ENCODE peak calls at places on chromosomes 5 and 9, in five cellular contexts. W is cardiac fibroblast, V is EL, A is spleen, Y is fibroblast of lung. E is an unnamed sample.

GRCh38 chr9:138103824-138104206 is 226.2 kb downstream of the CACNA1B start:
- DNase-seq in W (no peak), V (no peak), A (peak; percentile 64), Y (no peak), E (no peak)

GRCh38 chr9:130235558-130236435 is 29.8 kb upstream of the HMCN2 start:
- DNase-seq in W (peak; percentile 67), V (peak; percentile 57), A (peak; percentile 92), Y (peak; percentile 46), E (peak; percentile 29)

GRCh38 chr5:53490747-53491146 is 10.3 kb downstream of the FST start:
- DNase-seq in W (peak; percentile 69), V (peak; percentile 71), A (no peak), Y (peak; percentile 94), E (no peak)

GRCh38 chr5:52709171-52709925 is 78.4 kb upstream of the ITGA1 start:
- DNase-seq in W (no peak), V (peak; percentile 62), A (no peak), Y (peak; percentile 69), E (no peak)

GRCh38 chr5:170572453-170572852 is 68.6 kb downstream of the KCNIP1 start:
- DNase-seq in W (no peak), V (no peak), A (no peak), Y (peak; percentile 42), E (no peak)

GRCh38 chr9:81389569-81389993 is 299.8 kb downstream of the TLE1 start:
- DNase-seq in W (peak; percentile 96), V (peak; percentile 99), A (no peak), Y (peak; percentile 100), E (peak; percentile 87)

GRCh38 chr5:96149546-96149945 is 187.9 kb upstream of the ELL2 start:
- DNase-seq in W (peak; percentile 15), V (peak; percentile 67), A (no peak), Y (peak; percentile 35), E (peak; percentile 14)

GRCh38 chr9:100549048-100549447 is 28.8 kb upstream of the CAVIN4 start:
- DNase-seq in W (peak; percentile 2), V (no peak), A (no peak), Y (no peak), E (no peak)